ENCODE peak calls at places on chromosomes 16 and 17, in eight cellular contexts. U, X, J, B, M, W, C and H are unnamed samples.
A peak's percentile ranks its signal among the peaks of the same experiment; 100 is the strongest.

GRCh38 chr17:49230636-49231562 is at the start of gene PHOSPHO1:
- DNase-seq in U (peak; percentile 74), X (peak; percentile 72), J (peak; percentile 90), B (peak; percentile 72), M (peak; percentile 89), W (peak; percentile 69), C (peak; percentile 96), H (peak; percentile 51)

GRCh38 chr17:58756246-58757161 is 850 bp downstream of the PPM1E start:
- DNase-seq in U (no peak), X (peak; percentile 0), J (peak; percentile 5), B (peak; percentile 8), M (peak; percentile 4), W (peak; percentile 28), C (no peak), H (no peak)

GRCh38 chr16:87790278-87791023 is 24.7 kb upstream of the KLHDC4 start:
- DNase-seq in U (peak; percentile 88), X (no peak), J (no peak), B (peak; percentile 49), M (no peak), W (peak; percentile 75), C (no peak), H (peak; percentile 79)

GRCh38 chr16:26491271-26491670 is 575.5 kb upstream of the C16orf82 start:
- DNase-seq in U (no peak), X (no peak), J (no peak), B (no peak), M (no peak), W (no peak), C (no peak), H (no peak)

GRCh38 chr17:14297161-14297851 is 3.6 kb upstream of the HS3ST3B1 start:
- DNase-seq in U (peak; percentile 13), X (no peak), J (peak; percentile 52), B (peak; percentile 64), M (peak; percentile 32), W (no peak), C (peak; percentile 84), H (no peak)

GRCh38 chr16:58128721-58129096 is 472 bp downstream of the CFAP20 start:
- DNase-seq in U (no peak), X (no peak), J (peak; percentile 29), B (no peak), M (no peak), W (no peak), C (peak; percentile 87), H (no peak)

GRCh38 chr17:48486557-48486956 is 44.3 kb downstream of the HOXB1 start:
- DNase-seq in U (peak; percentile 98), X (peak; percentile 98), J (no peak), B (peak; percentile 98), M (no peak), W (no peak), C (no peak), H (peak; percentile 93)

GRCh38 chr16:71467810-71468209 is 5.8 kb upstream of the ZNF23 start:
- DNase-seq in U (peak; percentile 56), X (peak; percentile 26), J (peak; percentile 14), B (peak; percentile 33), M (peak; percentile 68), W (no peak), C (no peak), H (peak; percentile 22)

GRCh38 chr16:87206646-87207451 is 110.3 kb downstream of the C16orf95 start:
- DNase-seq in U (peak; percentile 91), X (peak; percentile 10), J (no peak), B (peak; percentile 81), M (no peak), W (no peak), C (peak; percentile 39), H (peak; percentile 95)

GRCh38 chr17:44333371-44333770 is 8.7 kb upstream of the SLC25A39 start:
- DNase-seq in U (peak; percentile 49), X (no peak), J (no peak), B (no peak), M (no peak), W (no peak), C (no peak), H (no peak)

GRCh38 chr16:2999929-3000328 is 12.8 kb upstream of the CLDN9 start:
- DNase-seq in U (no peak), X (no peak), J (no peak), B (no peak), M (no peak), W (no peak), C (no peak), H (no peak)

GRCh38 chr17:66716236-66717026 is 118.5 kb upstream of the CACNG5 start:
- DNase-seq in U (no peak), X (no peak), J (no peak), B (peak; percentile 34), M (no peak), W (peak; percentile 65), C (peak; percentile 70), H (no peak)

GRCh38 chr17:60525347-60525623 is 757 bp downstream of the APPBP2 start:
- DNase-seq in U (peak; percentile 19), X (peak; percentile 4), J (no peak), B (peak; percentile 22), M (no peak), W (no peak), C (no peak), H (no peak)

GRCh38 chr17:1087381-1088241 is 90.7 kb downstream of the TIMM22 start:
- DNase-seq in U (peak; percentile 83), X (no peak), J (no peak), B (peak; percentile 29), M (no peak), W (peak; percentile 78), C (no peak), H (no peak)

GRCh38 chr17:77200711-77201110 is 59.9 kb downstream of the SEC14L1 start:
- DNase-seq in U (peak; percentile 82), X (no peak), J (no peak), B (no peak), M (no peak), W (no peak), C (no peak), H (no peak)